ENCODE peak calls at places on chromosomes 13 and 19, in six cellular contexts. Q, E, D, C, W and P are unnamed samples. For H3K4me1, the result is how much of the 10 kb centered on the place peaks cover.

GRCh38 chr19:55442372-55443044 is 592 bp downstream of the SHISA7 start:
- DNase-seq in Q (peak), D (no peak), E (no peak), C (peak), W (no peak), P (no peak)

GRCh38 chr13:22592515-22592914 is 588.3 kb upstream of the SGCG start:
- DNase-seq in D (no peak), Q (no peak), E (no peak), C (no peak), W (no peak), P (no peak)

GRCh38 chr13:108828053-108828806 is 198.8 kb downstream of the MYO16 start:
- DNase-seq in C (no peak), E (no peak), D (no peak), W (no peak), Q (no peak), P (no peak)

GRCh38 chr13:106349080-106349841 is 186.2 kb downstream of the EFNB2 start:
- DNase-seq in E (peak), D (peak), W (no peak), C (no peak), Q (peak), P (no peak)

GRCh38 chr13:30829788-30830637 is 76.1 kb upstream of the MEDAG start:
- DNase-seq in Q (no peak), W (no peak), C (no peak), D (no peak), E (no peak), P (no peak)

GRCh38 chr13:47603365-47603764 is 397.7 kb downstream of the SUCLA2 start:
- DNase-seq in C (no peak), E (no peak), Q (no peak), D (no peak), W (no peak), P (no peak)

GRCh38 chr19:8988204-8988603 is 22.0 kb downstream of the MUC16 start:
- DNase-seq in E (no peak), Q (no peak), W (no peak), D (peak), C (peak), P (peak)

GRCh38 chr19:9865732-9866627 is 30.9 kb downstream of the PIN1 start:
- DNase-seq in E (no peak), Q (no peak), W (no peak), D (no peak), C (no peak), P (peak)

GRCh38 chr19:49212302-49212701 is 54.7 kb downstream of the TRPM4 start:
- DNase-seq in Q (no peak), D (no peak), E (no peak), W (no peak), C (no peak), P (no peak)

GRCh38 chr19:27522223-27522622 is 1690.7 kb downstream of the UQCRFS1 start:
- DNase-seq in C (no peak), Q (no peak), D (no peak), W (no peak), E (no peak), P (no peak)

GRCh38 chr13:48303331-48304131 is at the start of gene RB1:
- DNase-seq in D (peak), Q (peak), C (peak), W (peak), E (no peak), P (peak)

GRCh38 chr13:113448545-113448884 is 4.8 kb downstream of the ADPRHL1 start:
- DNase-seq in C (no peak), E (no peak), D (peak), Q (no peak), W (no peak), P (no peak)

GRCh38 chr13:112643759-112644459 is 45.9 kb upstream of the ATP11A start:
- DNase-seq in W (no peak), Q (no peak), C (no peak), E (no peak), D (no peak), P (no peak)

GRCh38 chr13:101520672-101521071 is 68.2 kb downstream of the ITGBL1 start:
- DNase-seq in C (no peak), W (no peak), D (no peak), E (no peak), Q (no peak), P (no peak)
- H3K9ac ChIP-seq in C (no peak), W (no peak), D (no peak), E (no peak), Q (peak), P (no peak)

GRCh38 chr19:11089254-11090013 is at the start of gene LDLR:
- DNase-seq in D (peak), Q (peak), E (peak), W (peak), C (peak), P (peak)
- H3K4me1 ChIP-seq in D (half or more), Q (under half), E (under half), W (under half), C (half or more), P (under half)

GRCh38 chr19:7849631-7850428 is 19.8 kb downstream of the EVI5L start:
- DNase-seq in D (no peak), Q (no peak), W (no peak), C (no peak), E (no peak), P (no peak)
- TF ChIP-seq YY1 in D (no peak), Q (no peak), W (no peak), C (no peak), E (no peak), P (no peak)

DNA sequence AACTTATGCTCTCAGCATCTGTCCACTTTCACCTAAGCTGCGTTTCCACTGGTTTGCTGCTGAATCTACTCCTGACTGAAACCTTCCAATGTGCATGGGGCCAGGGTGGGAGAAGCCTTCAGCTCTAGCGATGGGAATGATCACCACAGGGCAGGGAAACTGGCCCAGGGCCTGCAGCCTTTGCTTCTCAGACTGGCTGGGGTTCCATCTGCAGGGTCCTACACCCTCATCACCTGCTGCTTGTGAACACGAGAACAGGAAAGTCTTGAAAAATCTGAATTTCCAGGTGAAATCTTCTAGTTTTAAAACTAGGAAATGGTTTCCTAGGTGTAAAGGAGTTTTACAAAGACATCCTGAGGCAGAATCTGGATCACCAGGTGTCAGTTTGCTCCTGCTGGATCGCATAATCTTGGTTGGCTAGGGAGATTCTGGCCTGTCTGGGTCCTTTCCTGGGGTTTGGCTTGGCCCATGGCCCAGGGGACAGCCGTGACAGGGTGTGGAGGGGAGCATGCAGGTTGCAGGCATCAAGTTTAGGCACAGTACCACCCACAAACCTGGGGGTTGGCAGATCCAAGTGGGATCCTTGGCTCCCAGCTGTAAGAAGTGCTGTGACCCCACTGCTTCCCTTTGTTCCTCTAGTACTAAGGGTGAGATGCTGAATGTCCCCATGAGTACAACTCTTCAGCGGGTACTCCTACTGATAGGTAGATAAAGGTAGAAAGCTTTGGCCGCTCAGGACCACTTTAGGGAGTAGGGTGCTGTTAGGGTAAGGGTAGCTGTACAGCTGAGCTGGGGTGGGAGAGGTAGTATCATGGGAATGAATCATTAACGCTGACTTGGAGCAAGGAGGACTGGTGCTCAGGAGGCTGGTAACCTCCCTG is 1.8 kb upstream of the UBE2M start:
- DNase-seq in W (no peak), Q (no peak), D (no peak), E (no peak), C (no peak), P (no peak)
- H3K9ac ChIP-seq in W (peak), Q (peak), D (peak), E (peak), C (peak), P (peak)

GRCh38 chr19:4979211-4979807 is 10.4 kb downstream of the KDM4B start:
- DNase-seq in Q (peak), C (no peak), D (no peak), E (no peak), W (no peak), P (no peak)

GRCh38 chr19:4980087-4980486 is 11.2 kb downstream of the KDM4B start:
- DNase-seq in W (no peak), D (no peak), Q (peak), C (no peak), E (no peak), P (no peak)

GRCh38 chr19:4977299-4978174 is 8.6 kb downstream of the KDM4B start:
- DNase-seq in Q (peak), W (no peak), E (no peak), C (no peak), D (no peak), P (peak)

GRCh38 chr19:4974855-4975469 is 6.0 kb downstream of the KDM4B start:
- DNase-seq in E (no peak), C (no peak), D (no peak), Q (no peak), W (no peak), P (no peak)

GRCh38 chr19:4976412-4977298 is 7.7 kb downstream of the KDM4B start:
- DNase-seq in E (no peak), D (no peak), C (no peak), W (no peak), Q (peak), P (no peak)
- H3K4me1 ChIP-seq in E (under half), D (under half), C (half or more), W (under half), Q (under half), P (under half)

GRCh38 chr13:28129911-28130693 is 8.2 kb upstream of the PAN3 start:
- DNase-seq in D (no peak), Q (no peak), W (no peak), E (no peak), C (no peak), P (no peak)
- TF ChIP-seq YY1 in D (no peak), Q (no peak), W (no peak), E (no peak), C (no peak), P (no peak)

GRCh38 chr19:13172335-13173128 is 22.3 kb downstream of the IER2 start:
- DNase-seq in D (no peak), W (no peak), Q (peak), C (peak), E (no peak), P (no peak)
- H3K9ac ChIP-seq in D (peak), W (no peak), Q (peak), C (peak), E (no peak), P (peak)